ENCODE peak calls at places on chromosome 12, in six cellular contexts. One of them, this sample, is unnamed.

GRCh38 chr12:42666671-42667243 is 77.2 kb upstream of the PRICKLE1 start:
- DNase-seq in stimulated activated CD4-positive, alpha-beta T cell treated with anti-CD3 and anti-CD28 coated beads, Interleukin-15, amount 100 ng/mL, for 1 hour: no peak
- DNase-seq in effector memory CD8-positive, alpha-beta T cell: no peak
- DNase-seq in HT1080: peak
- DNase-seq in stimulated activated naive B cell treated with anti-CD40 and anti-IgM and Interleukin-4, amounts not matched to agents 10 μg/mL and 1 μg/mL and 100 μg/mL, for 72 hours: no peak
- DNase-seq in non-pigmented ciliary epithelial cell: no peak
- DNase-seq in this sample: no peak

GRCh38 chr12:7498832-7499231 is 4.7 kb downstream of the CD163 start:
- DNase-seq in stimulated activated CD4-positive, alpha-beta T cell treated with anti-CD3 and anti-CD28 coated beads, Interleukin-15, amount 100 ng/mL, for 1 hour: no peak
- DNase-seq in effector memory CD8-positive, alpha-beta T cell: no peak
- DNase-seq in HT1080: peak
- DNase-seq in stimulated activated naive B cell treated with anti-CD40 and anti-IgM and Interleukin-4, amounts not matched to agents 10 μg/mL and 1 μg/mL and 100 μg/mL, for 72 hours: no peak
- DNase-seq in non-pigmented ciliary epithelial cell: peak
- DNase-seq in this sample: no peak

GRCh38 chr12:110444455-110444854 is 5.7 kb downstream of the ARPC3 start:
- DNase-seq in stimulated activated CD4-positive, alpha-beta T cell treated with anti-CD3 and anti-CD28 coated beads, Interleukin-15, amount 100 ng/mL, for 1 hour: no peak
- DNase-seq in effector memory CD8-positive, alpha-beta T cell: no peak
- DNase-seq in HT1080: no peak
- DNase-seq in stimulated activated naive B cell treated with anti-CD40 and anti-IgM and Interleukin-4, amounts not matched to agents 10 μg/mL and 1 μg/mL and 100 μg/mL, for 72 hours: no peak
- DNase-seq in non-pigmented ciliary epithelial cell: no peak
- DNase-seq in this sample: no peak

GRCh38 chr12:69254046-69254445 is 14.7 kb downstream of the CPSF6 start:
- DNase-seq in stimulated activated CD4-positive, alpha-beta T cell treated with anti-CD3 and anti-CD28 coated beads, Interleukin-15, amount 100 ng/mL, for 1 hour: no peak
- DNase-seq in effector memory CD8-positive, alpha-beta T cell: peak
- DNase-seq in HT1080: peak
- DNase-seq in stimulated activated naive B cell treated with anti-CD40 and anti-IgM and Interleukin-4, amounts not matched to agents 10 μg/mL and 1 μg/mL and 100 μg/mL, for 72 hours: no peak
- DNase-seq in non-pigmented ciliary epithelial cell: no peak
- DNase-seq in this sample: no peak

GRCh38 chr12:2326470-2326869 is 273.7 kb downstream of the CACNA1C start:
- DNase-seq in stimulated activated CD4-positive, alpha-beta T cell treated with anti-CD3 and anti-CD28 coated beads, Interleukin-15, amount 100 ng/mL, for 1 hour: no peak
- DNase-seq in effector memory CD8-positive, alpha-beta T cell: no peak
- DNase-seq in HT1080: no peak
- DNase-seq in stimulated activated naive B cell treated with anti-CD40 and anti-IgM and Interleukin-4, amounts not matched to agents 10 μg/mL and 1 μg/mL and 100 μg/mL, for 72 hours: no peak
- DNase-seq in non-pigmented ciliary epithelial cell: no peak
- DNase-seq in this sample: no peak

GRCh38 chr12:27907766-27908165 is 64.8 kb downstream of the PTHLH start:
- DNase-seq in stimulated activated CD4-positive, alpha-beta T cell treated with anti-CD3 and anti-CD28 coated beads, Interleukin-15, amount 100 ng/mL, for 1 hour: no peak
- DNase-seq in effector memory CD8-positive, alpha-beta T cell: no peak
- DNase-seq in HT1080: peak
- DNase-seq in stimulated activated naive B cell treated with anti-CD40 and anti-IgM and Interleukin-4, amounts not matched to agents 10 μg/mL and 1 μg/mL and 100 μg/mL, for 72 hours: no peak
- DNase-seq in non-pigmented ciliary epithelial cell: no peak
- DNase-seq in this sample: no peak

GRCh38 chr12:57389033-57389432 is 41.8 kb downstream of the R3HDM2 start:
- DNase-seq in stimulated activated CD4-positive, alpha-beta T cell treated with anti-CD3 and anti-CD28 coated beads, Interleukin-15, amount 100 ng/mL, for 1 hour: no peak
- DNase-seq in effector memory CD8-positive, alpha-beta T cell: no peak
- DNase-seq in HT1080: peak
- DNase-seq in stimulated activated naive B cell treated with anti-CD40 and anti-IgM and Interleukin-4, amounts not matched to agents 10 μg/mL and 1 μg/mL and 100 μg/mL, for 72 hours: no peak
- DNase-seq in non-pigmented ciliary epithelial cell: peak
- DNase-seq in this sample: no peak

GRCh38 chr12:80692114-80692513 is 15.3 kb upstream of the MYF6 start:
- DNase-seq in stimulated activated CD4-positive, alpha-beta T cell treated with anti-CD3 and anti-CD28 coated beads, Interleukin-15, amount 100 ng/mL, for 1 hour: no peak
- DNase-seq in effector memory CD8-positive, alpha-beta T cell: no peak
- DNase-seq in HT1080: no peak
- DNase-seq in stimulated activated naive B cell treated with anti-CD40 and anti-IgM and Interleukin-4, amounts not matched to agents 10 μg/mL and 1 μg/mL and 100 μg/mL, for 72 hours: no peak
- DNase-seq in non-pigmented ciliary epithelial cell: no peak
- DNase-seq in this sample: no peak

GRCh38 chr12:130872179-130873096 is 572 bp downstream of the RAN start:
- DNase-seq in stimulated activated CD4-positive, alpha-beta T cell treated with anti-CD3 and anti-CD28 coated beads, Interleukin-15, amount 100 ng/mL, for 1 hour: no peak
- DNase-seq in effector memory CD8-positive, alpha-beta T cell: peak
- DNase-seq in HT1080: no peak
- DNase-seq in stimulated activated naive B cell treated with anti-CD40 and anti-IgM and Interleukin-4, amounts not matched to agents 10 μg/mL and 1 μg/mL and 100 μg/mL, for 72 hours: peak
- DNase-seq in non-pigmented ciliary epithelial cell: no peak
- DNase-seq in this sample: peak

GRCh38 chr12:29639893-29640495 is 142.5 kb upstream of the OVCH1 start:
- DNase-seq in stimulated activated CD4-positive, alpha-beta T cell treated with anti-CD3 and anti-CD28 coated beads, Interleukin-15, amount 100 ng/mL, for 1 hour: no peak
- DNase-seq in effector memory CD8-positive, alpha-beta T cell: no peak
- DNase-seq in HT1080: no peak
- DNase-seq in stimulated activated naive B cell treated with anti-CD40 and anti-IgM and Interleukin-4, amounts not matched to agents 10 μg/mL and 1 μg/mL and 100 μg/mL, for 72 hours: no peak
- DNase-seq in non-pigmented ciliary epithelial cell: no peak
- DNase-seq in this sample: no peak

GRCh38 chr12:50642035-50642451 is 121.9 kb upstream of the ATF1 start:
- DNase-seq in stimulated activated CD4-positive, alpha-beta T cell treated with anti-CD3 and anti-CD28 coated beads, Interleukin-15, amount 100 ng/mL, for 1 hour: no peak
- DNase-seq in effector memory CD8-positive, alpha-beta T cell: no peak
- DNase-seq in HT1080: peak
- DNase-seq in stimulated activated naive B cell treated with anti-CD40 and anti-IgM and Interleukin-4, amounts not matched to agents 10 μg/mL and 1 μg/mL and 100 μg/mL, for 72 hours: no peak
- DNase-seq in non-pigmented ciliary epithelial cell: peak
- DNase-seq in this sample: no peak

GRCh38 chr12:89690925-89691324 is 17.7 kb downstream of the ATP2B1 start:
- DNase-seq in stimulated activated CD4-positive, alpha-beta T cell treated with anti-CD3 and anti-CD28 coated beads, Interleukin-15, amount 100 ng/mL, for 1 hour: no peak
- DNase-seq in effector memory CD8-positive, alpha-beta T cell: no peak
- DNase-seq in HT1080: no peak
- DNase-seq in stimulated activated naive B cell treated with anti-CD40 and anti-IgM and Interleukin-4, amounts not matched to agents 10 μg/mL and 1 μg/mL and 100 μg/mL, for 72 hours: no peak
- DNase-seq in non-pigmented ciliary epithelial cell: no peak
- DNase-seq in this sample: no peak

GRCh38 chr12:123580772-123581171 is 3.6 kb upstream of the TMED2 start:
- DNase-seq in stimulated activated CD4-positive, alpha-beta T cell treated with anti-CD3 and anti-CD28 coated beads, Interleukin-15, amount 100 ng/mL, for 1 hour: no peak
- DNase-seq in effector memory CD8-positive, alpha-beta T cell: no peak
- DNase-seq in HT1080: no peak
- DNase-seq in stimulated activated naive B cell treated with anti-CD40 and anti-IgM and Interleukin-4, amounts not matched to agents 10 μg/mL and 1 μg/mL and 100 μg/mL, for 72 hours: no peak
- DNase-seq in non-pigmented ciliary epithelial cell: no peak
- DNase-seq in this sample: no peak

GRCh38 chr12:121784460-121784859 is 9.0 kb downstream of the RHOF start:
- DNase-seq in stimulated activated CD4-positive, alpha-beta T cell treated with anti-CD3 and anti-CD28 coated beads, Interleukin-15, amount 100 ng/mL, for 1 hour: no peak
- DNase-seq in effector memory CD8-positive, alpha-beta T cell: no peak
- DNase-seq in HT1080: peak
- DNase-seq in stimulated activated naive B cell treated with anti-CD40 and anti-IgM and Interleukin-4, amounts not matched to agents 10 μg/mL and 1 μg/mL and 100 μg/mL, for 72 hours: no peak
- DNase-seq in non-pigmented ciliary epithelial cell: no peak
- DNase-seq in this sample: no peak

GRCh38 chr12:18320036-18320617 is 58.8 kb downstream of the PIK3C2G start:
- DNase-seq in stimulated activated CD4-positive, alpha-beta T cell treated with anti-CD3 and anti-CD28 coated beads, Interleukin-15, amount 100 ng/mL, for 1 hour: no peak
- DNase-seq in effector memory CD8-positive, alpha-beta T cell: no peak
- DNase-seq in HT1080: peak
- DNase-seq in stimulated activated naive B cell treated with anti-CD40 and anti-IgM and Interleukin-4, amounts not matched to agents 10 μg/mL and 1 μg/mL and 100 μg/mL, for 72 hours: no peak
- DNase-seq in non-pigmented ciliary epithelial cell: peak
- DNase-seq in this sample: no peak

GRCh38 chr12:46549527-46550265 is 177.1 kb upstream of the SLC38A2 start:
- DNase-seq in stimulated activated CD4-positive, alpha-beta T cell treated with anti-CD3 and anti-CD28 coated beads, Interleukin-15, amount 100 ng/mL, for 1 hour: no peak
- DNase-seq in effector memory CD8-positive, alpha-beta T cell: no peak
- DNase-seq in HT1080: peak
- DNase-seq in stimulated activated naive B cell treated with anti-CD40 and anti-IgM and Interleukin-4, amounts not matched to agents 10 μg/mL and 1 μg/mL and 100 μg/mL, for 72 hours: no peak
- DNase-seq in non-pigmented ciliary epithelial cell: no peak
- DNase-seq in this sample: no peak

GRCh38 chr12:62268956-62269355 is 8.8 kb downstream of the USP15 start:
- DNase-seq in stimulated activated CD4-positive, alpha-beta T cell treated with anti-CD3 and anti-CD28 coated beads, Interleukin-15, amount 100 ng/mL, for 1 hour: no peak
- DNase-seq in effector memory CD8-positive, alpha-beta T cell: no peak
- DNase-seq in HT1080: peak
- DNase-seq in stimulated activated naive B cell treated with anti-CD40 and anti-IgM and Interleukin-4, amounts not matched to agents 10 μg/mL and 1 μg/mL and 100 μg/mL, for 72 hours: no peak
- DNase-seq in non-pigmented ciliary epithelial cell: no peak
- DNase-seq in this sample: no peak

GRCh38 chr12:40907115-40907521 is 214.9 kb downstream of the CNTN1 start:
- DNase-seq in stimulated activated CD4-positive, alpha-beta T cell treated with anti-CD3 and anti-CD28 coated beads, Interleukin-15, amount 100 ng/mL, for 1 hour: no peak
- DNase-seq in effector memory CD8-positive, alpha-beta T cell: no peak
- DNase-seq in HT1080: peak
- DNase-seq in stimulated activated naive B cell treated with anti-CD40 and anti-IgM and Interleukin-4, amounts not matched to agents 10 μg/mL and 1 μg/mL and 100 μg/mL, for 72 hours: no peak
- DNase-seq in non-pigmented ciliary epithelial cell: peak
- DNase-seq in this sample: no peak

GRCh38 chr12:4562034-4562657 is at the start of gene DYRK4:
- DNase-seq in stimulated activated CD4-positive, alpha-beta T cell treated with anti-CD3 and anti-CD28 coated beads, Interleukin-15, amount 100 ng/mL, for 1 hour: no peak
- DNase-seq in effector memory CD8-positive, alpha-beta T cell: no peak
- DNase-seq in HT1080: no peak
- DNase-seq in stimulated activated naive B cell treated with anti-CD40 and anti-IgM and Interleukin-4, amounts not matched to agents 10 μg/mL and 1 μg/mL and 100 μg/mL, for 72 hours: no peak
- DNase-seq in non-pigmented ciliary epithelial cell: no peak
- DNase-seq in this sample: no peak

GRCh38 chr12:57666897-57667296 is 27.0 kb upstream of the OS9 start:
- DNase-seq in stimulated activated CD4-positive, alpha-beta T cell treated with anti-CD3 and anti-CD28 coated beads, Interleukin-15, amount 100 ng/mL, for 1 hour: no peak
- DNase-seq in effector memory CD8-positive, alpha-beta T cell: no peak
- DNase-seq in HT1080: no peak
- DNase-seq in stimulated activated naive B cell treated with anti-CD40 and anti-IgM and Interleukin-4, amounts not matched to agents 10 μg/mL and 1 μg/mL and 100 μg/mL, for 72 hours: no peak
- DNase-seq in non-pigmented ciliary epithelial cell: no peak
- DNase-seq in this sample: no peak

GRCh38 chr12:203462-204260 is 10.3 kb downstream of the SLC6A12 start:
- DNase-seq in stimulated activated CD4-positive, alpha-beta T cell treated with anti-CD3 and anti-CD28 coated beads, Interleukin-15, amount 100 ng/mL, for 1 hour: no peak
- DNase-seq in effector memory CD8-positive, alpha-beta T cell: no peak
- DNase-seq in HT1080: no peak
- DNase-seq in stimulated activated naive B cell treated with anti-CD40 and anti-IgM and Interleukin-4, amounts not matched to agents 10 μg/mL and 1 μg/mL and 100 μg/mL, for 72 hours: no peak
- DNase-seq in non-pigmented ciliary epithelial cell: no peak
- DNase-seq in this sample: no peak

GRCh38 chr12:48183876-48184548 is 568 bp downstream of the CCDC184 start:
- DNase-seq in stimulated activated CD4-positive, alpha-beta T cell treated with anti-CD3 and anti-CD28 coated beads, Interleukin-15, amount 100 ng/mL, for 1 hour: no peak
- DNase-seq in effector memory CD8-positive, alpha-beta T cell: no peak
- DNase-seq in HT1080: no peak
- DNase-seq in stimulated activated naive B cell treated with anti-CD40 and anti-IgM and Interleukin-4, amounts not matched to agents 10 μg/mL and 1 μg/mL and 100 μg/mL, for 72 hours: no peak
- DNase-seq in non-pigmented ciliary epithelial cell: no peak
- DNase-seq in this sample: no peak

GRCh38 chr12:123388948-123389559 is 5.1 kb downstream of the KMT5A start:
- DNase-seq in stimulated activated CD4-positive, alpha-beta T cell treated with anti-CD3 and anti-CD28 coated beads, Interleukin-15, amount 100 ng/mL, for 1 hour: no peak
- DNase-seq in effector memory CD8-positive, alpha-beta T cell: no peak
- DNase-seq in HT1080: no peak
- DNase-seq in stimulated activated naive B cell treated with anti-CD40 and anti-IgM and Interleukin-4, amounts not matched to agents 10 μg/mL and 1 μg/mL and 100 μg/mL, for 72 hours: no peak
- DNase-seq in non-pigmented ciliary epithelial cell: no peak
- DNase-seq in this sample: no peak

This sample was measured in CD4-positive, alpha-beta memory T cell.